ENCODE peak calls at places on chromosomes 11 and 22, in six cellular contexts. One of them, this sample, is unnamed. For H3K9me3, the result is how much of the 10 kb centered on the place peaks cover.

GRCh38 chr11:87203907-87204602 is 166.3 kb downstream of the TMEM135 start:
- DNase-seq in A549: no peak
- DNase-seq in breast epithelium: no peak
- DNase-seq in uterus: no peak
- DNase-seq in IMR-90: no peak
- DNase-seq in HCT116: no peak
- DNase-seq in this sample: no peak

GRCh38 chr11:12377106-12377823 is at the start of gene PARVA:
- DNase-seq in HCT116: peak
- DNase-seq in breast epithelium: peak
- DNase-seq in A549: peak
- DNase-seq in IMR-90: peak
- DNase-seq in uterus: peak
- DNase-seq in this sample: peak

GRCh38 chr11:12411806-12412727 is 34.7 kb downstream of the PARVA start:
- DNase-seq in A549: peak
- DNase-seq in breast epithelium: peak
- DNase-seq in HCT116: peak
- DNase-seq in IMR-90: peak
- DNase-seq in uterus: peak
- DNase-seq in this sample: peak

GRCh38 chr22:39220897-39221850 is 23.6 kb downstream of the PDGFB start:
- DNase-seq in uterus: no peak
- DNase-seq in IMR-90: peak
- DNase-seq in A549: no peak
- DNase-seq in HCT116: no peak
- DNase-seq in breast epithelium: no peak
- DNase-seq in this sample: no peak

GRCh38 chr11:11451501-11452005 is 98.5 kb upstream of the CSNK2A3 start:
- DNase-seq in A549: peak
- DNase-seq in IMR-90: peak
- DNase-seq in uterus: no peak
- DNase-seq in HCT116: peak
- DNase-seq in breast epithelium: no peak
- DNase-seq in this sample: no peak

GRCh38 chr11:133821776-133822175 is 23.5 kb downstream of the SPATA19 start:
- DNase-seq in breast epithelium: no peak
- DNase-seq in A549: peak
- DNase-seq in IMR-90: no peak
- DNase-seq in HCT116: peak
- DNase-seq in uterus: no peak
- DNase-seq in this sample: no peak

GRCh38 chr11:76752321-76753175 is 30.6 kb upstream of the TSKU start:
- DNase-seq in IMR-90: peak
- DNase-seq in uterus: peak
- DNase-seq in breast epithelium: peak
- DNase-seq in A549: no peak
- DNase-seq in HCT116: no peak
- DNase-seq in this sample: peak

GRCh38 chr11:60887531-60887930 is 18.9 kb downstream of the PRPF19 start:
- DNase-seq in HCT116: peak
- DNase-seq in A549: peak
- DNase-seq in uterus: no peak
- DNase-seq in IMR-90: peak
- DNase-seq in breast epithelium: no peak
- DNase-seq in this sample: peak

GRCh38 chr11:32905028-32905667 is 12.5 kb downstream of the QSER1 start:
- DNase-seq in uterus: no peak
- DNase-seq in breast epithelium: no peak
- DNase-seq in A549: no peak
- DNase-seq in HCT116: no peak
- DNase-seq in IMR-90: peak
- DNase-seq in this sample: no peak

GRCh38 chr22:29139965-29140782 is 65.5 kb upstream of the EMID1 start:
- DNase-seq in A549: no peak
- DNase-seq in breast epithelium: no peak
- DNase-seq in IMR-90: peak
- DNase-seq in uterus: no peak
- DNase-seq in HCT116: no peak
- DNase-seq in this sample: no peak

GRCh38 chr11:85737738-85738137 is 51.7 kb upstream of the CCDC89 start:
- DNase-seq in HCT116: no peak
- DNase-seq in uterus: no peak
- DNase-seq in IMR-90: no peak
- DNase-seq in A549: no peak
- DNase-seq in breast epithelium: no peak
- DNase-seq in this sample: no peak

GRCh38 chr22:34850010-34850409 is 215.9 kb upstream of the ISX start:
- DNase-seq in HCT116: no peak
- DNase-seq in uterus: no peak
- DNase-seq in breast epithelium: no peak
- DNase-seq in IMR-90: no peak
- DNase-seq in A549: no peak
- DNase-seq in this sample: no peak

GRCh38 chr11:115199501-115199900 is 304.7 kb downstream of the CADM1 start:
- DNase-seq in HCT116: no peak
- DNase-seq in A549: no peak
- DNase-seq in breast epithelium: no peak
- DNase-seq in uterus: no peak
- DNase-seq in IMR-90: peak
- DNase-seq in this sample: no peak

GRCh38 chr11:47566166-47566546 is 757 bp downstream of the PTPMT1 start:
- DNase-seq in breast epithelium: no peak
- DNase-seq in uterus: no peak
- DNase-seq in HCT116: no peak
- DNase-seq in IMR-90: no peak
- DNase-seq in A549: no peak
- DNase-seq in this sample: no peak

GRCh38 chr11:104547996-104548661 is 350.1 kb downstream of the CASP12 start:
- DNase-seq in HCT116: no peak
- DNase-seq in A549: no peak
- DNase-seq in uterus: no peak
- DNase-seq in breast epithelium: no peak
- DNase-seq in IMR-90: peak
- DNase-seq in this sample: no peak

GRCh38 chr11:50186146-50186545 is 153.5 kb downstream of the OR4C45 start:
- DNase-seq in IMR-90: no peak
- DNase-seq in HCT116: no peak
- DNase-seq in uterus: no peak
- DNase-seq in breast epithelium: no peak
- DNase-seq in A549: no peak
- DNase-seq in this sample: no peak
- H3K9me3 ChIP-seq in IMR-90: under half
- H3K9me3 ChIP-seq in HCT116: under half
- H3K9me3 ChIP-seq in uterus: under half
- H3K9me3 ChIP-seq in breast epithelium: under half
- H3K9me3 ChIP-seq in A549: under half
- H3K9me3 ChIP-seq in this sample: under half

DNA sequence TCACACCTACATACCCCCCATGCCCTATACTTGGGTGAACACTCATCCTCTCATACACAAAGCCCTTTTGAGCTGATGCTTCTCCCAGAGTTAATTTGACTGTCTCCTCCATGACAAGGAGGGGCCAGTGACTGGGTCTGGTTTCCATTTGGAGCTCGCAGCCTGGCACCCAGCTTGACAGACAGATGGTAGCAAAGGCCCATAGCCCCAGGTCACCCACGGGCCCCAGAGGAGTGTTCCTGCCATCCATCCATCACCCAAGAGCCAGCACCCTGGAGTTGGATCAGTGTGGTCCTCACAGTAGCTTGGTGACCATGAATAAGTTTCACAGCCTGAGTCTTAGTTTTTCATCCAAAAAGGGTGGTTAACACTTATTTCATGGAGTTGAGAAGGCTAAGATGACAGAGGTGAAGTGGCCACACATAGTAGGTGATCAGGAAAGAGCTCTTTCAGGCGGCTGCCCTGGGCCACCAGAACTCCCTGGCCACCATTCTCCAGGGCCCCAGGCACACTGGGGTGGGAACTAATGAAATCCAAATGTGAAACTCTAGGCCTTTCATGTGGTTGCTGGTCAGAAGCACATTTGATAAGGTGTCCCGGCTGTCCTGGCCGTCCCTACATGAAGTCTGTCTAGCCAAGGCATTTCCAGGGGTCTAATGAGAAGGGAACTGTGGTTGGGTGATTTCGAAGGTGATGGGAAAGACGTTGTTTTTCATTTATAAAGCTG is 42.4 kb downstream of the LIF start:
- DNase-seq in IMR-90: no peak
- DNase-seq in A549: no peak
- DNase-seq in HCT116: no peak
- DNase-seq in breast epithelium: no peak
- DNase-seq in uterus: no peak
- DNase-seq in this sample: no peak
- TF ChIP-seq CTCF in IMR-90: no peak
- TF ChIP-seq CTCF in A549: no peak
- TF ChIP-seq CTCF in HCT116: no peak
- TF ChIP-seq CTCF in breast epithelium: no peak
- TF ChIP-seq CTCF in uterus: no peak
- TF ChIP-seq CTCF in this sample: no peak

GRCh38 chr11:72824020-72824419 is 9.8 kb downstream of the ATG16L2 start:
- DNase-seq in HCT116: no peak
- DNase-seq in uterus: no peak
- DNase-seq in breast epithelium: no peak
- DNase-seq in A549: no peak
- DNase-seq in IMR-90: no peak
- DNase-seq in this sample: no peak
- TF ChIP-seq POLR2A in HCT116: no peak
- TF ChIP-seq POLR2A in uterus: no peak
- TF ChIP-seq POLR2A in breast epithelium: no peak
- TF ChIP-seq POLR2A in A549: no peak
- TF ChIP-seq POLR2A in IMR-90: no peak
- TF ChIP-seq POLR2A in this sample: no peak

DNA sequence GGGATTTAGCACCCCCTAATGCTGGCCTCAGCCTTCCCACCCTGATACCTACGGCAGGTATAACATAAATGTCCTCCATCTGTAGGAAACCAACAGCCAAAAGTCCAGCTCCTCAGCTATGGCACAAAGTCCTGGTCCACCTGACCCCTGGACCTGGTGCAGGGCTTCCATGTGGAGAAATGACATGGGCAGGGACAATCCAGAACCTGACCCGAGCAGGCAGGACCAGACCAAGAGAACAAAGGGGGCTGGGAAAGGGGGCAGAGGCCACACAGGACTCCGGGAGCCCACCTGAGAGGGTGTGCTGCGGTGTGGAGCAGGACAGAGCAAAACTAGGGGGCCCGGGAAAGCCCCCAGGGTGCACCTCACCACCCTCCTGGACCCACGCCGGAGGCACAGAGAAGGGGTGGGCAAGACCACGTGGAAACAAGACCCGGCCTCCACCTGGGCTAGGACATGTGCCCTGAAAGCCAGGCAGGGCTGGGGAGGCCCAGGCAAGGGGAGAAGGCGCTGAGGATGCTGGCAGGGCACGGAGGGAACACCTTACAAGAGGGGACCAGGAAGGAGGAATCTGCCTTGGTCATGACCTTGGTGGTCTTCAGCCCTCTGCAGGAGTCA is 368.9 kb downstream of the SHANK2 start:
- DNase-seq in uterus: no peak
- DNase-seq in A549: no peak
- DNase-seq in IMR-90: no peak
- DNase-seq in breast epithelium: no peak
- DNase-seq in HCT116: no peak
- DNase-seq in this sample: no peak
- H3K9me3 ChIP-seq in uterus: under half
- H3K9me3 ChIP-seq in A549: under half
- H3K9me3 ChIP-seq in IMR-90: under half
- H3K9me3 ChIP-seq in breast epithelium: under half
- H3K9me3 ChIP-seq in HCT116: under half
- H3K9me3 ChIP-seq in this sample: under half

DNA sequence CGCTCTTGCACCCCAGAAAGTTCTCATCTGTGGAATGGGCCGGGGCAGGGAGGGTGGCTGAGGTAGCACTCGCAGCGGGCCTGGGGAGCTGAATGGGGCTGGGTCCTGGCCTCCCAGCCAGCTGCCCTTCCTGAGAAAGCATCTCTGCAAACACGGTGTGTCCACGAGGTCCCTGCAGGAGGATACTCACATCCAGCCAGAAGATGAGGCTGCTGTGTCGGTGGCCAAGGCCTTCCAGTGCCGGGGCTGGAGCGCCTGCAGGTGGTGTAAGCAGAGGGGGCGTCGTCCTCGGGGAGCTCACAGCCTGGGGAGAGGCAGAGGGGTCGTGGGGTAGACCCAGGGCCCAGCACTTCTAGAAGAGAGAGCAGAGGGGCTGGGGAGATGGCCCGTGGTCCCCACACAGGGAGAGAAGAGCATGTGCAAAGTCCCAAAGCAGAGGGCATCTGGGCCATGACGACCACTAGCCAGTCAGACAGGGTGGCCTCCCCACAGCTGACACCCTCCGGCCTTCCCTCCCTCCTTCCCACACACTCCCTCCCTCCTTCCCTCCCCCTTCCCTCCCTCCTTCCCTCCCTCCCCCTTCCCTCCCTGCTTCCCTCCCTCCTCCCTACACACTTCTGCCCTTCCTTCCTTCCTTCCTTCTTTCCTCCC is 97.9 kb downstream of the WNT7B start:
- DNase-seq in uterus: peak
- DNase-seq in HCT116: no peak
- DNase-seq in A549: no peak
- DNase-seq in breast epithelium: no peak
- DNase-seq in IMR-90: no peak
- DNase-seq in this sample: no peak
- TF ChIP-seq CTCF in uterus: no peak
- TF ChIP-seq CTCF in HCT116: no peak
- TF ChIP-seq CTCF in A549: no peak
- TF ChIP-seq CTCF in breast epithelium: no peak
- TF ChIP-seq CTCF in IMR-90: no peak
- TF ChIP-seq CTCF in this sample: no peak

GRCh38 chr11:111358038-111359001 is 20.8 kb downstream of the POU2AF1 start:
- DNase-seq in breast epithelium: no peak
- DNase-seq in A549: no peak
- DNase-seq in IMR-90: no peak
- DNase-seq in uterus: no peak
- DNase-seq in HCT116: no peak
- DNase-seq in this sample: no peak
- TF ChIP-seq POLR2A in breast epithelium: no peak
- TF ChIP-seq POLR2A in A549: no peak
- TF ChIP-seq POLR2A in IMR-90: no peak
- TF ChIP-seq POLR2A in uterus: no peak
- TF ChIP-seq POLR2A in HCT116: no peak
- TF ChIP-seq POLR2A in this sample: no peak

GRCh38 chr11:101166038-101166437 is 36.4 kb upstream of the PGR start:
- DNase-seq in A549: no peak
- DNase-seq in HCT116: no peak
- DNase-seq in uterus: no peak
- DNase-seq in IMR-90: no peak
- DNase-seq in breast epithelium: no peak
- DNase-seq in this sample: no peak
- H3K9me3 ChIP-seq in A549: under half
- H3K9me3 ChIP-seq in HCT116: under half
- H3K9me3 ChIP-seq in uterus: under half
- H3K9me3 ChIP-seq in IMR-90: under half
- H3K9me3 ChIP-seq in breast epithelium: under half
- H3K9me3 ChIP-seq in this sample: under half